ENCODE peak calls at places on chromosome X, in eight cellular contexts. H is AG10803, D is Peyer's patch, A is HEK293T, N is NCI-H774, Q is Daoy, L is T-helper 2 cell, Y is brain microvascular endothelial cell. F is an unnamed sample.

GRCh38 chrX:138191998-138192397 is 519.5 kb downstream of the FGF13 start:
- DNase-seq in H (peak), D (no peak), A (peak), N (no peak), Q (no peak), L (no peak), Y (peak), F (no peak)

GRCh38 chrX:76919761-76920160 is 492.3 kb downstream of the MAGEE1 start:
- DNase-seq in H (no peak), D (no peak), A (no peak), N (no peak), Q (no peak), L (no peak), Y (no peak), F (no peak)

GRCh38 chrX:2723316-2723879 is 28.4 kb upstream of the XG start:
- DNase-seq in H (no peak), D (no peak), A (no peak), N (no peak), Q (no peak), L (no peak), Y (no peak), F (no peak)

GRCh38 chrX:135740683-135741149 is 27.3 kb downstream of the CT45A3 start:
- DNase-seq in H (no peak), D (no peak), A (peak), N (no peak), Q (peak), L (peak), Y (no peak), F (peak)

GRCh38 chrX:139156356-139156755 is 374.2 kb upstream of the F9 start:
- DNase-seq in H (no peak), D (no peak), A (no peak), N (no peak), Q (no peak), L (no peak), Y (no peak), F (no peak)

GRCh38 chrX:3141031-3141430 is 99.8 kb downstream of the ARSF start:
- DNase-seq in H (peak), D (no peak), A (no peak), N (no peak), Q (no peak), L (no peak), Y (no peak), F (no peak)

GRCh38 chrX:46220822-46221221 is 324.4 kb downstream of the ZNF674 start:
- DNase-seq in H (no peak), D (no peak), A (no peak), N (no peak), Q (no peak), L (no peak), Y (no peak), F (no peak)

GRCh38 chrX:141619336-141619735 is 29.8 kb downstream of the SPANXA2 start:
- DNase-seq in H (peak), D (no peak), A (no peak), N (no peak), Q (no peak), L (no peak), Y (no peak), F (no peak)

GRCh38 chrX:20623448-20623847 is 356.7 kb upstream of the RPS6KA3 start:
- DNase-seq in H (no peak), D (no peak), A (no peak), N (no peak), Q (no peak), L (no peak), Y (peak), F (no peak)

GRCh38 chrX:27619975-27620374 is 29.8 kb downstream of the DCAF8L2 start:
- DNase-seq in H (no peak), D (no peak), A (no peak), N (no peak), Q (no peak), L (no peak), Y (no peak), F (no peak)

GRCh38 chrX:1507511-1508463 is 29.2 kb downstream of the P2RY8 start:
- DNase-seq in H (no peak), D (peak), A (no peak), N (no peak), Q (no peak), L (no peak), Y (no peak), F (peak)

GRCh38 chrX:3142259-3143042 is 101.2 kb downstream of the ARSF start:
- DNase-seq in H (no peak), D (no peak), A (no peak), N (no peak), Q (no peak), L (no peak), Y (no peak), F (no peak)

F was measured in effector CD4-positive, alpha-beta T cell.